ENCODE peak calls at places on chromosomes 3 and 15, in seven cellular contexts. One of them, this sample, is unnamed.

GRCh38 chr3:45689787-45690145 is 570 bp downstream of the SACM1L start:
- DNase-seq in neural progenitor cell: no peak
- DNase-seq in HCT116: no peak
- DNase-seq in GM23338: no peak
- DNase-seq in MM.1S: peak
- DNase-seq in hepatocyte: no peak
- DNase-seq in PC-3: no peak
- DNase-seq in this sample: peak

GRCh38 chr15:40291088-40291574 is 8.3 kb upstream of the ANKRD63 start:
- DNase-seq in GM23338: peak
- DNase-seq in PC-3: peak
- DNase-seq in neural progenitor cell: peak
- DNase-seq in MM.1S: no peak
- DNase-seq in hepatocyte: peak
- DNase-seq in HCT116: no peak
- DNase-seq in this sample: peak

GRCh38 chr15:83658406-83658805 is 4.5 kb downstream of the ADAMTSL3 start:
- DNase-seq in GM23338: no peak
- DNase-seq in MM.1S: no peak
- DNase-seq in PC-3: no peak
- DNase-seq in neural progenitor cell: no peak
- DNase-seq in hepatocyte: no peak
- DNase-seq in HCT116: no peak
- DNase-seq in this sample: no peak

GRCh38 chr15:101458158-101458895 is 31.2 kb downstream of the PCSK6 start:
- DNase-seq in neural progenitor cell: no peak
- DNase-seq in PC-3: no peak
- DNase-seq in MM.1S: no peak
- DNase-seq in HCT116: no peak
- DNase-seq in hepatocyte: no peak
- DNase-seq in GM23338: no peak
- DNase-seq in this sample: no peak

GRCh38 chr3:4670352-4670751 is 177.2 kb downstream of the ITPR1 start:
- DNase-seq in PC-3: peak
- DNase-seq in MM.1S: no peak
- DNase-seq in HCT116: no peak
- DNase-seq in hepatocyte: no peak
- DNase-seq in GM23338: peak
- DNase-seq in neural progenitor cell: peak
- DNase-seq in this sample: peak

GRCh38 chr15:22915866-22916515 is 64.2 kb downstream of the CYFIP1 start:
- DNase-seq in hepatocyte: no peak
- DNase-seq in neural progenitor cell: no peak
- DNase-seq in MM.1S: no peak
- DNase-seq in HCT116: no peak
- DNase-seq in PC-3: no peak
- DNase-seq in GM23338: no peak
- DNase-seq in this sample: no peak

GRCh38 chr15:100683434-100683833 is 81.0 kb downstream of the ASB7 start:
- DNase-seq in PC-3: no peak
- DNase-seq in MM.1S: no peak
- DNase-seq in hepatocyte: no peak
- DNase-seq in neural progenitor cell: no peak
- DNase-seq in GM23338: no peak
- DNase-seq in HCT116: no peak
- DNase-seq in this sample: no peak

GRCh38 chr3:59573911-59574310 is 524.1 kb upstream of the CFAP20DC start:
- DNase-seq in HCT116: no peak
- DNase-seq in hepatocyte: no peak
- DNase-seq in PC-3: peak
- DNase-seq in MM.1S: no peak
- DNase-seq in neural progenitor cell: no peak
- DNase-seq in GM23338: no peak
- DNase-seq in this sample: peak

GRCh38 chr3:194806991-194807685 is 121.5 kb downstream of the FAM43A start:
- DNase-seq in GM23338: no peak
- DNase-seq in HCT116: no peak
- DNase-seq in neural progenitor cell: no peak
- DNase-seq in MM.1S: no peak
- DNase-seq in PC-3: no peak
- DNase-seq in hepatocyte: peak
- DNase-seq in this sample: peak

GRCh38 chr3:53819163-53819868 is 26.9 kb downstream of the CHDH start:
- DNase-seq in MM.1S: no peak
- DNase-seq in PC-3: no peak
- DNase-seq in hepatocyte: no peak
- DNase-seq in GM23338: no peak
- DNase-seq in neural progenitor cell: no peak
- DNase-seq in HCT116: no peak
- DNase-seq in this sample: no peak

GRCh38 chr3:53949541-53949940 is 57.9 kb upstream of the SELENOK start:
- DNase-seq in HCT116: no peak
- DNase-seq in PC-3: no peak
- DNase-seq in MM.1S: no peak
- DNase-seq in neural progenitor cell: no peak
- DNase-seq in hepatocyte: no peak
- DNase-seq in GM23338: no peak
- DNase-seq in this sample: no peak

GRCh38 chr15:91047545-91048199 is 25.3 kb upstream of the VPS33B start:
- DNase-seq in MM.1S: peak
- DNase-seq in HCT116: no peak
- DNase-seq in GM23338: no peak
- DNase-seq in hepatocyte: no peak
- DNase-seq in PC-3: peak
- DNase-seq in neural progenitor cell: no peak
- DNase-seq in this sample: no peak

GRCh38 chr3:126349611-126350501 is 7.4 kb downstream of the KLF15 start:
- DNase-seq in MM.1S: peak
- DNase-seq in hepatocyte: no peak
- DNase-seq in GM23338: no peak
- DNase-seq in PC-3: no peak
- DNase-seq in HCT116: no peak
- DNase-seq in neural progenitor cell: no peak
- DNase-seq in this sample: no peak

GRCh38 chr15:57146394-57147140 is 228.1 kb downstream of the TCF12 start:
- DNase-seq in PC-3: peak
- DNase-seq in GM23338: peak
- DNase-seq in neural progenitor cell: peak
- DNase-seq in HCT116: peak
- DNase-seq in hepatocyte: peak
- DNase-seq in MM.1S: peak
- DNase-seq in this sample: peak

GRCh38 chr15:57567909-57568308 is 23.8 kb upstream of the MYZAP start:
- DNase-seq in GM23338: no peak
- DNase-seq in HCT116: no peak
- DNase-seq in hepatocyte: no peak
- DNase-seq in PC-3: no peak
- DNase-seq in MM.1S: no peak
- DNase-seq in neural progenitor cell: no peak
- DNase-seq in this sample: no peak

GRCh38 chr3:133459400-133459799 is 59.5 kb downstream of the BFSP2 start:
- DNase-seq in hepatocyte: no peak
- DNase-seq in HCT116: no peak
- DNase-seq in MM.1S: no peak
- DNase-seq in neural progenitor cell: peak
- DNase-seq in GM23338: no peak
- DNase-seq in PC-3: no peak
- DNase-seq in this sample: peak

GRCh38 chr15:63465104-63465503 is 39.3 kb upstream of the USP3 start:
- DNase-seq in PC-3: peak
- DNase-seq in hepatocyte: no peak
- DNase-seq in HCT116: no peak
- DNase-seq in MM.1S: no peak
- DNase-seq in neural progenitor cell: no peak
- DNase-seq in GM23338: no peak
- DNase-seq in this sample: peak

GRCh38 chr3:194053136-194053535 is 82.8 kb upstream of the HES1 start:
- DNase-seq in hepatocyte: no peak
- DNase-seq in MM.1S: no peak
- DNase-seq in HCT116: no peak
- DNase-seq in GM23338: no peak
- DNase-seq in PC-3: no peak
- DNase-seq in neural progenitor cell: no peak
- DNase-seq in this sample: no peak

GRCh38 chr3:150811984-150812383 is 49.0 kb upstream of the SIAH2 start:
- DNase-seq in GM23338: no peak
- DNase-seq in neural progenitor cell: no peak
- DNase-seq in hepatocyte: no peak
- DNase-seq in MM.1S: no peak
- DNase-seq in HCT116: no peak
- DNase-seq in PC-3: no peak
- DNase-seq in this sample: no peak

GRCh38 chr15:39629906-39630305 is 49.0 kb downstream of the THBS1 start:
- DNase-seq in MM.1S: no peak
- DNase-seq in neural progenitor cell: no peak
- DNase-seq in PC-3: peak
- DNase-seq in HCT116: no peak
- DNase-seq in hepatocyte: no peak
- DNase-seq in GM23338: no peak
- DNase-seq in this sample: no peak

GRCh38 chr3:38171622-38172021 is 6.3 kb downstream of the OXSR1 start:
- DNase-seq in PC-3: no peak
- DNase-seq in MM.1S: no peak
- DNase-seq in GM23338: no peak
- DNase-seq in hepatocyte: no peak
- DNase-seq in HCT116: no peak
- DNase-seq in neural progenitor cell: no peak
- DNase-seq in this sample: no peak

GRCh38 chr15:87961851-87962816 is 294.4 kb downstream of the NTRK3 start:
- DNase-seq in neural progenitor cell: no peak
- DNase-seq in HCT116: no peak
- DNase-seq in hepatocyte: no peak
- DNase-seq in GM23338: no peak
- DNase-seq in MM.1S: no peak
- DNase-seq in PC-3: no peak
- DNase-seq in this sample: no peak
- TF ChIP-seq EZH2phosphoT487 in neural progenitor cell: peak
- TF ChIP-seq EZH2phosphoT487 in HCT116: no peak
- TF ChIP-seq EZH2phosphoT487 in hepatocyte: no peak
- TF ChIP-seq EZH2phosphoT487 in GM23338: no peak
- TF ChIP-seq EZH2phosphoT487 in MM.1S: no peak
- TF ChIP-seq EZH2phosphoT487 in PC-3: no peak
- TF ChIP-seq EZH2phosphoT487 in this sample: no peak

GRCh38 chr3:141362736-141363135 is 5.6 kb upstream of the ZBTB38 start:
- DNase-seq in GM23338: no peak
- DNase-seq in neural progenitor cell: no peak
- DNase-seq in PC-3: no peak
- DNase-seq in MM.1S: no peak
- DNase-seq in HCT116: no peak
- DNase-seq in hepatocyte: no peak
- DNase-seq in this sample: no peak
- H3K4me2 ChIP-seq in GM23338: no peak
- H3K4me2 ChIP-seq in neural progenitor cell: no peak
- H3K4me2 ChIP-seq in PC-3: no peak
- H3K4me2 ChIP-seq in MM.1S: peak
- H3K4me2 ChIP-seq in HCT116: no peak
- H3K4me2 ChIP-seq in hepatocyte: no peak
- H3K4me2 ChIP-seq in this sample: no peak

GRCh38 chr3:47579875-47580274 is 1.2 kb upstream of the CSPG5 start:
- DNase-seq in MM.1S: peak
- DNase-seq in neural progenitor cell: no peak
- DNase-seq in hepatocyte: no peak
- DNase-seq in GM23338: no peak
- DNase-seq in PC-3: no peak
- DNase-seq in HCT116: no peak
- DNase-seq in this sample: no peak
- TF ChIP-seq EZH2 in MM.1S: no peak
- TF ChIP-seq EZH2 in neural progenitor cell: peak
- TF ChIP-seq EZH2 in hepatocyte: no peak
- TF ChIP-seq EZH2 in GM23338: no peak
- TF ChIP-seq EZH2 in PC-3: no peak
- TF ChIP-seq EZH2 in HCT116: no peak
- TF ChIP-seq EZH2 in this sample: peak

GRCh38 chr3:138933068-138933668 is 13.8 kb downstream of the FOXL2 start:
- DNase-seq in hepatocyte: no peak
- DNase-seq in GM23338: peak
- DNase-seq in PC-3: no peak
- DNase-seq in MM.1S: no peak
- DNase-seq in HCT116: no peak
- DNase-seq in neural progenitor cell: no peak
- DNase-seq in this sample: no peak
- TF ChIP-seq EZH2phosphoT487 in hepatocyte: no peak
- TF ChIP-seq EZH2phosphoT487 in GM23338: no peak
- TF ChIP-seq EZH2phosphoT487 in PC-3: no peak
- TF ChIP-seq EZH2phosphoT487 in MM.1S: no peak
- TF ChIP-seq EZH2phosphoT487 in HCT116: no peak
- TF ChIP-seq EZH2phosphoT487 in neural progenitor cell: no peak
- TF ChIP-seq EZH2phosphoT487 in this sample: no peak

DNA sequence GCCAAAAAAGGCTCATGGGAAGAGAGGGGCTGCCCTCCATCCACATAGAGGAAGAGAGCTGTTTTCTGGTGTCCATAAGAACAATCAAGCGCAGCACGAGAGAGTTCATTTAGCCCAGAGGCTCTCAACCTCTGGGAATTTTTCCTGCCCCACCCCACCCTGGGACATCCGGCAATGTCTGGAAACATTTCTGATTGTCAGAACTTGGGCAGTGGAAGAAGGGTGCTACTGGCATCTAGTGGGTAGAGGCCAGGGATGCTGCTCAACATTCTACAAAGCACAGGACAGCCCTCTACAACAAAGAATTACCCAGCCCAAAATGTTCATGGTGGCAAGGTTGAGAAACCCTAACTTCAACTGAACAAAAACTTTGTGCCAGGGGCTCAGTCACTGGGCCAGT is 92.9 kb downstream of the RAB11A start:
- DNase-seq in hepatocyte: no peak
- DNase-seq in GM23338: no peak
- DNase-seq in MM.1S: no peak
- DNase-seq in HCT116: no peak
- DNase-seq in PC-3: peak
- DNase-seq in neural progenitor cell: no peak
- DNase-seq in this sample: no peak
- H3K4me2 ChIP-seq in hepatocyte: no peak
- H3K4me2 ChIP-seq in GM23338: no peak
- H3K4me2 ChIP-seq in MM.1S: no peak
- H3K4me2 ChIP-seq in HCT116: no peak
- H3K4me2 ChIP-seq in PC-3: no peak
- H3K4me2 ChIP-seq in neural progenitor cell: no peak
- H3K4me2 ChIP-seq in this sample: no peak

DNA sequence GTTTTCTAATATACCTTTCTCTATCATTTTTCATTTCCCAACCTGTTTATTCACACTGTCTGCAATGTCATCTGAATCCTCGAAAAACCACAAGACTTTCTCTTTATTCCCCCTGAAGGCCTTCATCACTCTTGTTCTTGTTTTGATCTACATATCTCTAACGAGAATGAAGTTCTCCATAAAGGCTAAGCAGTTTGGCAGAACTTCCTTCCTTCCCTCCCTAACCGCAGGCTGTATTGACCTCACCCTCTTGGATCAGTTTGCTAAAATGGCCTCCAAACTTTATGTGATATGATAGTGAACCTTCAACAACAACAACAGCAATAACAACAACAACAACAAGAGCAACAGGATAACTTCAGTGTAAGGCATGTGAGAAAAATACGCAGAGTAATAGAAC is 392.8 kb downstream of the TIGIT start:
- DNase-seq in HCT116: no peak
- DNase-seq in hepatocyte: no peak
- DNase-seq in PC-3: no peak
- DNase-seq in neural progenitor cell: no peak
- DNase-seq in GM23338: no peak
- DNase-seq in MM.1S: no peak
- DNase-seq in this sample: peak
- TF ChIP-seq EZH2 in HCT116: no peak
- TF ChIP-seq EZH2 in hepatocyte: no peak
- TF ChIP-seq EZH2 in PC-3: no peak
- TF ChIP-seq EZH2 in neural progenitor cell: no peak
- TF ChIP-seq EZH2 in GM23338: no peak
- TF ChIP-seq EZH2 in MM.1S: no peak
- TF ChIP-seq EZH2 in this sample: no peak

GRCh38 chr3:156694536-156694935 is 20.1 kb downstream of the TIPARP start:
- DNase-seq in PC-3: peak
- DNase-seq in GM23338: no peak
- DNase-seq in MM.1S: no peak
- DNase-seq in HCT116: no peak
- DNase-seq in neural progenitor cell: no peak
- DNase-seq in hepatocyte: no peak
- DNase-seq in this sample: peak
- TF ChIP-seq EZH2phosphoT487 in PC-3: no peak
- TF ChIP-seq EZH2phosphoT487 in GM23338: no peak
- TF ChIP-seq EZH2phosphoT487 in MM.1S: no peak
- TF ChIP-seq EZH2phosphoT487 in HCT116: no peak
- TF ChIP-seq EZH2phosphoT487 in neural progenitor cell: no peak
- TF ChIP-seq EZH2phosphoT487 in hepatocyte: no peak
- TF ChIP-seq EZH2phosphoT487 in this sample: no peak